ENCODE peak calls at places on chromosome 9, in nine cellular contexts. I is hepatocyte, L is OCI-LY7, M is MM.1S, W is HCT116, Z is neural progenitor cell, X is PC-3, H is GM23338, J is SK-N-SH. C is an unnamed sample.
A peak's percentile ranks its signal among the peaks of the same experiment; 100 is the strongest.

GRCh38 chr9:127311239-127311741 is 46.7 kb downstream of the GARNL3 start:
- DNase-seq in I (peak; percentile 53), L (peak; percentile 11), M (no peak), W (peak; percentile 1), Z (peak; percentile 55), X (peak; percentile 86), H (peak; percentile 69), J (no peak), C (peak; percentile 89)

GRCh38 chr9:86321373-86321772 is 32.8 kb downstream of the TUT7 start:
- DNase-seq in I (peak; percentile 34), L (no peak), M (no peak), W (no peak), Z (no peak), X (peak; percentile 58), H (no peak), J (no peak), C (peak; percentile 94)

GRCh38 chr9:131017067-131017466 is 8.1 kb downstream of the LAMC3 start:
- DNase-seq in I (peak; percentile 35), L (no peak), M (no peak), W (no peak), Z (no peak), X (no peak), H (peak; percentile 72), J (no peak), C (peak; percentile 55)

GRCh38 chr9:128943832-128944620 is 3.4 kb downstream of the DOLK start:
- DNase-seq in I (no peak), L (no peak), M (no peak), W (no peak), Z (no peak), X (no peak), H (no peak), J (no peak), C (no peak)

GRCh38 chr9:91867740-91868139 is 82.3 kb downstream of the ROR2 start:
- DNase-seq in I (peak; percentile 2), L (no peak), M (no peak), W (no peak), Z (no peak), X (no peak), H (no peak), J (no peak), C (peak; percentile 53)

GRCh38 chr9:111926421-111926875 is 29.8 kb downstream of the UGCG start:
- DNase-seq in I (no peak), L (peak; percentile 91), M (peak; percentile 95), W (no peak), Z (no peak), X (no peak), H (no peak), J (no peak), C (no peak)

GRCh38 chr9:121277026-121277425 is 9.1 kb downstream of the GSN start:
- DNase-seq in I (no peak), L (no peak), M (no peak), W (no peak), Z (no peak), X (no peak), H (no peak), J (no peak), C (no peak)

GRCh38 chr9:34961574-34962480 is 3.7 kb downstream of the PHF24 start:
- DNase-seq in I (peak; percentile 62), L (no peak), M (no peak), W (no peak), Z (no peak), X (peak; percentile 41), H (peak; percentile 21), J (no peak), C (peak; percentile 75)

GRCh38 chr9:91100878-91101450 is 260.8 kb downstream of the AUH start:
- DNase-seq in I (no peak), L (no peak), M (no peak), W (no peak), Z (no peak), X (no peak), H (no peak), J (no peak), C (no peak)

GRCh38 chr9:129446828-129447550 is 173.9 kb downstream of the C9orf50 start:
- DNase-seq in I (no peak), L (peak; percentile 27), M (no peak), W (no peak), Z (no peak), X (no peak), H (no peak), J (no peak), C (peak; percentile 47)

GRCh38 chr9:16744386-16744785 is 126.1 kb downstream of the BNC2 start:
- DNase-seq in I (no peak), L (no peak), M (no peak), W (no peak), Z (no peak), X (peak; percentile 10), H (no peak), J (no peak), C (peak; percentile 48)

GRCh38 chr9:136018257-136019031 is 57.3 kb upstream of the UBAC1 start:
- DNase-seq in I (no peak), L (no peak), M (no peak), W (no peak), Z (no peak), X (no peak), H (no peak), J (peak; percentile 19), C (no peak)

DNA sequence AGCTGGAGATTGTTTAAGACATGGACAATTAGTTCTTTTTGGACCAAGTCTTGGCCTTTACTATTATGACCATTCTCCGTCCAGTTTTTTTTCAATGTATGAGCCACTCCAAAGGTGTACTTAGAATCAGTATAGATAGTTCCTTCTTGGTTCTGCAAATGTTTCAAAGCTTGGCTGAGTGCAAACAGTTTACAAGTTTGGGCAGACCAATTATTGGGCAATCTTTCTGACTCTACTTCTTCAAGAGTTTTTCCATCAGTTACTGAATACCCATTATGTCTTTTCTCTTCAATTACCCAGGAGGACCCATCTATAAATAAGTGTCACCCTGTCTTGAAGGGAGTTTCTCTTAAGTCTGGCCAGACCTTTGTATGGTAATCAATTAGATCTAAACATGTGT is 15.5 kb downstream of the IFT74 start:
- DNase-seq in I (no peak), L (no peak), M (no peak), W (no peak), Z (no peak), X (no peak), H (no peak), J (no peak), C (no peak)
- H3K4me2 ChIP-seq in I (no peak overlapping the region), L (no peak overlapping the region), M (no peak overlapping the region), W (no peak overlapping the region), Z (no peak overlapping the region), X (no peak overlapping the region), H (no peak overlapping the region), J (no peak overlapping the region), C (no peak overlapping the region)

DNA sequence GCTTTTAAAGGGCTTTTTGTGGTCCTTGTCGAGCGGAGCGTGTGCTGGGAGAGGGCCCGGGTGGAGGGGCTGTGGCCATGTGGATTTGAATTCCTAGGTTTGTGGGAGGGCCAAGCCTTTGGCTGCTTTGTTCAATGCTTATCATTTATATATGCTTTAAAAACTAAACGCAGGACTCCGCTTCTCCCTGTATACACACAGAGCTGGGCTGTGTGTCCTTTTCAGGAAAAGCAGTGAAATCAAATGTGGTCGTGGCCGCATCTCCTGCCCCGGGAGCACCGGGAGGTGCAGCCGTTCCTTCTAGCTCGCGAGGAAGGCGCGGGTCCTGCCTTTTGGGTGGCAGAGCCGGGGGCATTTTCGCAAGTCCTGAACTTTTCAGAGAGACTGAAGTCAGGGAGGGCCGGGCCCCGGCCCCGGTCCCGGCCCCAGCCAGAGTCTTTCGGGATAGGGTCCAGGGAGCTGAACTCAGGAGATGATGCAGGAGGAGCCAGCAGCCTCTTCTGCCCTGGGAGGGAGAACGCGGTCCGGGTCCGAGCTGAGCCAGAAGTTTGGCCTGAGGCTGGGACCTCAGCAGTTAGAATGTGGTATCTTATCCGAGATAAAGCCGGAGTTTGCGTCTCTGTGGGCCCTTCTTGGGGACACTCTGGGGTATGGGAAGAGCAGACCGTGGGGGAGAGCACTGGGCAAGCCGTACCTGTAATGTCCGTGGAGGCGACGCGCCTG is 158.8 kb downstream of the C9orf152 start:
- DNase-seq in I (peak; percentile 36), L (peak; percentile 36), M (peak; percentile 27), W (no peak), Z (peak; percentile 38), X (peak; percentile 35), H (peak; percentile 31), J (peak; percentile 65), C (peak; percentile 66)
- TF ChIP-seq EZH2phosphoT487 in I (no peak), L (no peak), M (no peak), W (no peak), Z (no peak), X (no peak), H (no peak), J (no peak), C (no peak)

GRCh38 chr9:94874316-94874715 is 147.8 kb downstream of the AOPEP start:
- DNase-seq in I (no peak), L (no peak), M (no peak), W (no peak), Z (no peak), X (peak; percentile 44), H (no peak), J (no peak), C (peak; percentile 88)

GRCh38 chr9:94875300-94876063 is 149.0 kb downstream of the AOPEP start:
- DNase-seq in I (no peak), L (peak; percentile 16), M (peak; percentile 89), W (no peak), Z (no peak), X (no peak), H (no peak), J (no peak), C (no peak)

GRCh38 chr9:94870793-94871558 is 144.5 kb downstream of the AOPEP start:
- DNase-seq in I (no peak), L (no peak), M (peak; percentile 50), W (no peak), Z (no peak), X (peak; percentile 68), H (no peak), J (no peak), C (peak; percentile 77)

GRCh38 chr9:94870465-94870792 is 143.9 kb downstream of the AOPEP start:
- DNase-seq in I (no peak), L (no peak), M (no peak), W (no peak), Z (no peak), X (peak; percentile 63), H (no peak), J (no peak), C (no peak)

DNA sequence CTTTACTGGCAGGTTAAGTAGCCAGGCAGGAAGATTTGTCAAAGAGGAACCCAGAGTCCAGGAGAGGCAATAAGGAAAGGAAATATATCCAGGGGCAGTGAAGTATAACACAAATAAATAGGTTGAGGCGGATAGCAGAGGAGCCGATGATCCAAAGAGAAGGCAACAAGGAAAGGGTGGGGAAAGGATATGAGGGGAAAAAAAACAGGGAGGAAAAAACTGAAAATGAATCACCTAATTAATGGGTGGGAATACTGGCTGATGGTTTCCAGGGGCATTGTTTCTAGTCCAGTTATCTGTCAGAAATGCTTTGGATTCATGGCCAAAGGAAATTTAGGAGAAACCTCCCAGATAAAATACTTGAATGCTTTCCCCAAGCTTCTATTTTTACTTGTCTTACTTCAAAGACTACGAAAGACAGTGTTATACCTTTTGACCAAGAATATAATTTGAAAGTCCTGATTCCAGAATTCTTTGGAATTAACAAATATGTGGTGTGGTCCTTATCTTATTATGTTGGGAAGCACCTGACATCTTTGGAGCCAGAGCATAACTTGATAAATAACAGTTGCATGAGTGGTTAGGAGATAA is 146.5 kb downstream of the AOPEP start:
- DNase-seq in I (no peak), L (no peak), M (no peak), W (no peak), Z (no peak), X (no peak), H (no peak), J (peak; percentile 22), C (peak; percentile 54)
- H3K4me3 ChIP-seq in I (no peak overlapping the region), L (no peak overlapping the region), M (no peak overlapping the region), W (no peak overlapping the region), Z (no peak overlapping the region), X (no peak overlapping the region), H (no peak overlapping the region), J (no peak overlapping the region), C (peak overlapping the region; percentile 11)

GRCh38 chr9:3398232-3398648 is 127.6 kb downstream of the RFX3 start:
- DNase-seq in I (no peak), L (peak; percentile 64), M (no peak), W (no peak), Z (no peak), X (no peak), H (no peak), J (no peak), C (no peak)
- H3K4me2 ChIP-seq in I (no peak overlapping the region), L (peak overlapping the region; percentile 71), M (no peak overlapping the region), W (no peak overlapping the region), Z (no peak overlapping the region), X (no peak overlapping the region), H (no peak overlapping the region), J (no peak overlapping the region), C (no peak overlapping the region)

C was measured in GM23248.